ENCODE peak calls at places on chromosomes 7 and 10, in six cellular contexts. X is T follicular helper cell, V is HFFc6, U is brain microvascular endothelial cell, F is DMS 273 treated with DMSO at 0.1 percent for 48 hours, O is right lobe of liver. T is an unnamed sample.

GRCh38 chr7:107560898-107561516 is 2.7 kb downstream of the COG5 start:
- DNase-seq in F (no peak), X (peak), V (no peak), U (no peak), O (no peak), T (no peak)

GRCh38 chr10:132142396-132143161 is 44.2 kb upstream of the DPYSL4 start:
- DNase-seq in O (no peak), V (no peak), X (peak), U (no peak), F (no peak), T (no peak)

GRCh38 chr7:80136276-80137045 is 1.8 kb downstream of the GNAI1 start:
- DNase-seq in V (peak), U (no peak), X (no peak), O (no peak), F (no peak), T (no peak)

GRCh38 chr7:40944981-40945585 is 757.8 kb downstream of the INHBA start:
- DNase-seq in O (no peak), X (no peak), U (no peak), F (no peak), V (no peak), T (no peak)

GRCh38 chr7:114622189-114622588 is 207.6 kb downstream of the FOXP2 start:
- DNase-seq in O (no peak), X (no peak), V (no peak), U (no peak), F (no peak), T (no peak)

GRCh38 chr7:94856643-94857042 is 50.8 kb upstream of the PPP1R9A start:
- DNase-seq in F (no peak), V (no peak), X (no peak), U (no peak), O (no peak), T (no peak)

GRCh38 chr7:28144266-28144665 is 36.3 kb downstream of the JAZF1 start:
- DNase-seq in U (no peak), O (no peak), V (no peak), X (no peak), F (no peak), T (no peak)

GRCh38 chr10:110395350-110396283 is 90.9 kb upstream of the SMNDC1 start:
- DNase-seq in U (peak), O (peak), X (no peak), F (no peak), V (peak), T (no peak)

GRCh38 chr10:59063491-59063890 is 113.0 kb upstream of the PHYHIPL start:
- DNase-seq in O (no peak), U (no peak), V (no peak), X (no peak), F (no peak), T (no peak)

GRCh38 chr10:29798876-29799690 is 164.3 kb upstream of the SVIL start:
- DNase-seq in V (no peak), O (no peak), U (no peak), X (no peak), F (no peak), T (no peak)

GRCh38 chr10:60524541-60524940 is 134.9 kb upstream of the ANK3 start:
- DNase-seq in F (no peak), U (peak), V (peak), O (no peak), X (no peak), T (no peak)

GRCh38 chr10:48306870-48307531 is 524 bp downstream of the MAPK8 start:
- DNase-seq in O (peak), F (no peak), V (peak), U (peak), X (peak), T (no peak)

GRCh38 chr7:2710256-2710655 is 22.3 kb downstream of the AMZ1 start:
- DNase-seq in O (no peak), F (no peak), V (no peak), X (peak), U (no peak), T (no peak)

GRCh38 chr10:66625709-66626590 is 299.9 kb upstream of the LRRTM3 start:
- DNase-seq in X (no peak), O (no peak), F (no peak), U (no peak), V (no peak), T (no peak)

GRCh38 chr7:70271617-70272081 is 673.4 kb downstream of the AUTS2 start:
- DNase-seq in O (no peak), F (peak), X (no peak), U (no peak), V (no peak), T (no peak)

GRCh38 chr7:32033006-32033405 is 37.2 kb downstream of the PDE1C start:
- DNase-seq in O (no peak), U (no peak), X (no peak), V (no peak), F (no peak), T (no peak)

GRCh38 chr7:114086491-114086905 is 167.7 kb upstream of the PPP1R3A start:
- DNase-seq in F (no peak), X (no peak), U (no peak), O (peak), V (no peak), T (no peak)

GRCh38 chr10:48794074-48794473 is 109.4 kb downstream of the WDFY4 start:
- DNase-seq in U (no peak), V (no peak), F (no peak), X (no peak), O (no peak), T (no peak)

GRCh38 chr7:131800008-131800407 is 243.6 kb upstream of the PODXL start:
- DNase-seq in V (no peak), F (no peak), U (no peak), X (no peak), O (no peak), T (no peak)

GRCh38 chr10:108582387-108582786 is 1340.9 kb downstream of the XPNPEP1 start:
- DNase-seq in V (peak), U (peak), O (peak), F (no peak), X (no peak), T (no peak)

GRCh38 chr10:43703286-43703685 is 54.6 kb upstream of the ZNF32 start:
- DNase-seq in O (no peak), X (no peak), F (no peak), V (no peak), U (no peak), T (no peak)

GRCh38 chr7:137005873-137006272 is 137.4 kb downstream of the CHRM2 start:
- DNase-seq in F (no peak), V (no peak), X (no peak), O (no peak), U (no peak), T (no peak)

GRCh38 chr7:2197436-2198155 is 35.1 kb downstream of the MAD1L1 start:
- DNase-seq in V (no peak), X (no peak), O (peak), U (no peak), F (no peak), T (peak)